ENCODE peak calls at places on chromosomes 12 and 14, in seven cellular contexts. E is right cardiac atrium; I is GM23248; K is GM13977; V is natural killer cell; G is activated naive CD8-positive, alpha-beta T cell treated with anti-CD3 and anti-CD28 coated beads, Interleukin-2, amount 50 U/mL, for 24 hours; Q is GM23338. M is an unnamed sample.

GRCh38 chr14:54929556-54929955 is 26.9 kb upstream of the GCH1 start:
- DNase-seq in V (no peak), Q (no peak), I (no peak), K (no peak), E (no peak), G (no peak), M (no peak)

GRCh38 chr12:98440165-98440581 is 75.2 kb upstream of the TMPO start:
- DNase-seq in I (peak; percentile 97), G (no peak), E (peak; percentile 81), K (no peak), V (no peak), Q (no peak), M (peak; percentile 78)

GRCh38 chr12:124374147-124374546 is 79.3 kb downstream of the RFLNA start:
- DNase-seq in G (no peak), K (no peak), E (no peak), I (no peak), V (no peak), Q (no peak), M (no peak)

GRCh38 chr12:51889216-51890134 is 1.6 kb downstream of the ANKRD33 start:
- DNase-seq in Q (peak; percentile 68), G (no peak), E (no peak), V (no peak), K (no peak), I (no peak), M (no peak)

GRCh38 chr14:21095430-21096205 is 2.8 kb downstream of the ZNF219 start:
- DNase-seq in G (no peak), Q (peak; percentile 70), V (no peak), I (peak; percentile 67), E (no peak), K (peak; percentile 18), M (no peak)

GRCh38 chr12:11877869-11878780 is 192.6 kb upstream of the BCL2L14 start:
- DNase-seq in V (no peak), Q (peak; percentile 32), E (no peak), I (peak; percentile 87), K (no peak), G (no peak), M (peak; percentile 53)

GRCh38 chr14:104133496-104133895 is 4.9 kb upstream of the KIF26A start:
- DNase-seq in E (peak; percentile 29), G (no peak), V (no peak), I (no peak), Q (no peak), K (no peak), M (peak; percentile 26)

GRCh38 chr14:70097576-70098256 is 91.0 kb downstream of the SLC8A3 start:
- DNase-seq in Q (no peak), I (no peak), E (no peak), K (no peak), V (no peak), G (no peak), M (no peak)

GRCh38 chr14:63764620-63765139 is 36.8 kb upstream of the SGPP1 start:
- DNase-seq in E (no peak), K (no peak), G (no peak), V (no peak), Q (no peak), I (no peak), M (no peak)

GRCh38 chr14:28761438-28762289 is 4.9 kb upstream of the FOXG1 start:
- DNase-seq in I (no peak), V (no peak), G (no peak), Q (no peak), E (no peak), K (peak; percentile 26), M (no peak)

GRCh38 chr14:77838756-77839565 is 39.1 kb downstream of the ADCK1 start:
- DNase-seq in K (no peak), G (no peak), I (no peak), V (no peak), E (no peak), Q (peak; percentile 19), M (no peak)

GRCh38 chr12:51524386-51524901 is 66.6 kb upstream of the SCN8A start:
- DNase-seq in E (no peak), Q (no peak), K (no peak), G (no peak), I (no peak), V (no peak), M (no peak)

GRCh38 chr14:32608880-32609279 is 279.8 kb downstream of the AKAP6 start:
- DNase-seq in V (no peak), Q (no peak), G (no peak), K (no peak), I (peak; percentile 81), E (no peak), M (no peak)

GRCh38 chr12:121628037-121628436 is 1.7 kb downstream of the ORAI1 start:
- DNase-seq in E (no peak), G (peak; percentile 41), K (no peak), I (no peak), V (no peak), Q (no peak), M (no peak)

GRCh38 chr12:2792670-2793500 is 1.9 kb upstream of the FKBP4 start:
- DNase-seq in Q (no peak), G (no peak), I (no peak), V (no peak), K (no peak), E (no peak), M (no peak)

GRCh38 chr12:32074432-32074831 is 32.2 kb upstream of the BICD1 start:
- DNase-seq in K (no peak), Q (peak; percentile 25), V (no peak), E (no peak), I (no peak), G (no peak), M (no peak)

GRCh38 chr14:102499401-102500189 is 10.0 kb downstream of the ANKRD9 start:
- DNase-seq in K (no peak), G (no peak), E (peak; percentile 90), I (no peak), Q (no peak), V (no peak), M (peak; percentile 83)

GRCh38 chr14:44529026-44529425 is 21.9 kb upstream of the FSCB start:
- DNase-seq in E (no peak), I (no peak), K (no peak), V (no peak), G (no peak), Q (no peak), M (no peak)

GRCh38 chr12:20486233-20486632 is 117.9 kb downstream of the PDE3A start:
- DNase-seq in G (no peak), E (no peak), V (no peak), I (peak; percentile 42), K (no peak), Q (peak; percentile 21), M (no peak)

GRCh38 chr14:32469388-32470160 is 140.5 kb downstream of the AKAP6 start:
- DNase-seq in G (no peak), K (peak; percentile 26), Q (peak; percentile 60), E (no peak), V (no peak), I (peak; percentile 78), M (no peak)

GRCh38 chr14:99751539-99752485 is 41.4 kb upstream of the EML1 start:
- DNase-seq in V (no peak), K (no peak), E (peak; percentile 28), I (peak; percentile 62), Q (no peak), G (no peak), M (no peak)

GRCh38 chr12:109544955-109545531 is 28.3 kb downstream of the MMAB start:
- DNase-seq in I (peak; percentile 68), Q (no peak), K (no peak), V (peak; percentile 45), E (no peak), G (no peak), M (peak; percentile 63)

GRCh38 chr14:99122521-99123125 is 149.4 kb downstream of the BCL11B start:
- DNase-seq in I (no peak), Q (peak; percentile 35), K (no peak), G (no peak), V (no peak), E (no peak), M (no peak)

GRCh38 chr12:53427905-53428594 is 4.4 kb downstream of the AMHR2 start:
- DNase-seq in K (no peak), V (no peak), G (peak; percentile 36), Q (no peak), I (peak; percentile 98), E (no peak), M (no peak)

GRCh38 chr14:23452237-23452636 is 16.8 kb upstream of the MYH7 start:
- DNase-seq in E (no peak), Q (no peak), V (no peak), K (no peak), I (no peak), G (no peak), M (no peak)

GRCh38 chr14:56422703-56423213 is 156.8 kb upstream of the TMEM260 start:
- DNase-seq in K (peak; percentile 40), G (no peak), E (peak; percentile 51), Q (peak; percentile 78), V (no peak), I (peak; percentile 79), M (peak; percentile 45)

GRCh38 chr12:2640281-2640680 is 154.5 kb upstream of the FKBP4 start:
- DNase-seq in V (no peak), I (peak; percentile 89), K (no peak), Q (no peak), G (no peak), E (no peak), M (no peak)

GRCh38 chr14:64746298-64747250 is 42.4 kb downstream of the PLEKHG3 start:
- DNase-seq in G (no peak), Q (no peak), K (no peak), E (no peak), I (no peak), V (no peak), M (no peak)

GRCh38 chr14:73752297-73752992 is 38.3 kb upstream of the PNMA1 start:
- DNase-seq in K (no peak), I (peak; percentile 60), V (no peak), E (peak; percentile 87), Q (peak; percentile 55), G (no peak), M (peak; percentile 85)

GRCh38 chr14:71141701-71142374 is 234.6 kb downstream of the PCNX1 start:
- DNase-seq in V (no peak), E (no peak), G (no peak), Q (no peak), K (no peak), I (peak; percentile 57), M (no peak)

GRCh38 chr12:62014330-62014729 is 245.9 kb upstream of the USP15 start:
- DNase-seq in I (no peak), G (no peak), Q (peak; percentile 13), E (peak; percentile 3), K (no peak), V (no peak), M (no peak)

GRCh38 chr14:37197421-37198272 is at the start of gene MIPOL1:
- DNase-seq in I (peak; percentile 95), G (peak; percentile 8), V (no peak), E (peak; percentile 95), K (no peak), Q (peak; percentile 78), M (peak; percentile 91)

GRCh38 chr14:82854851-82855250 is 1321.2 kb upstream of the SEL1L start:
- DNase-seq in V (no peak), G (no peak), Q (no peak), K (no peak), I (no peak), E (no peak), M (no peak)

GRCh38 chr12:64627781-64628180 is 17.5 kb downstream of the RASSF3 start:
- DNase-seq in I (peak; percentile 84), G (no peak), Q (no peak), E (no peak), V (no peak), K (no peak), M (no peak)